ENCODE peak calls at places on chromosome 16, in eight cellular contexts. A, X, E, V, G, Z, F and K are unnamed samples.

GRCh38 chr16:23207485-23207884 is 24.9 kb downstream of the SCNN1G start:
- DNase-seq in F (no peak), V (no peak), E (no peak), Z (no peak), A (no peak), G (no peak), X (no peak), K (no peak)

GRCh38 chr16:11627822-11628457 is 40.3 kb upstream of the SNN start:
- DNase-seq in E (peak), Z (peak), V (no peak), X (peak), F (peak), A (peak), G (peak), K (no peak)

GRCh38 chr16:17423195-17423594 is 47.6 kb downstream of the XYLT1 start:
- DNase-seq in F (no peak), V (no peak), G (no peak), A (no peak), X (no peak), Z (peak), E (no peak), K (no peak)

GRCh38 chr16:26830716-26831115 is 236.0 kb upstream of the C16orf82 start:
- DNase-seq in G (no peak), F (no peak), V (no peak), Z (peak), A (no peak), X (no peak), E (no peak), K (no peak)

GRCh38 chr16:50683689-50684374 is 2.7 kb upstream of the SNX20 start:
- DNase-seq in G (no peak), E (no peak), V (peak), X (no peak), A (no peak), Z (no peak), F (no peak), K (no peak)

GRCh38 chr16:50538411-50539052 is 9.7 kb upstream of the NKD1 start:
- DNase-seq in G (peak), Z (no peak), E (no peak), F (no peak), V (no peak), A (no peak), X (no peak), K (no peak)

GRCh38 chr16:49498241-49499017 is 124.8 kb downstream of the C16orf78 start:
- DNase-seq in V (no peak), A (no peak), E (no peak), X (no peak), G (no peak), Z (no peak), F (no peak), K (no peak)

GRCh38 chr16:81212830-81213465 is 25.5 kb upstream of the BCO1 start:
- DNase-seq in F (no peak), A (no peak), E (no peak), Z (no peak), V (no peak), X (no peak), G (no peak), K (no peak)

GRCh38 chr16:81198635-81199034 is 39.9 kb upstream of the BCO1 start:
- DNase-seq in A (no peak), F (no peak), Z (no peak), V (no peak), X (peak), E (no peak), G (peak), K (no peak)

GRCh38 chr16:68311316-68311620 is 449 bp downstream of the PRMT7 start:
- DNase-seq in V (no peak), X (no peak), F (no peak), E (no peak), Z (no peak), A (no peak), G (no peak), K (no peak)

GRCh38 chr16:87602005-87602790 is at the start of gene JPH3:
- DNase-seq in A (no peak), G (no peak), F (no peak), Z (peak), X (no peak), V (no peak), E (no peak), K (no peak)

GRCh38 chr16:31472559-31473203 is 729 bp downstream of the TGFB1I1 start:
- DNase-seq in V (no peak), A (peak), X (peak), G (peak), F (peak), Z (peak), E (no peak), K (peak)